ENCODE peak calls at places on chromosomes 16 and 17, in six cellular contexts. Q, W, M, S, H and R are unnamed samples.

GRCh38 chr16:30011505-30012480 is 966 bp upstream of the DOC2A start:
- DNase-seq in Q (peak; percentile 58), S (no peak), M (no peak), W (no peak), H (no peak), R (no peak)

GRCh38 chr17:37824534-37825485 is 80.0 kb upstream of the HNF1B start:
- DNase-seq in M (peak; percentile 14), S (peak; percentile 71), H (peak; percentile 13), W (no peak), Q (no peak), R (peak; percentile 76)

GRCh38 chr17:35651467-35651866 is 64.3 kb downstream of the AP2B1 start:
- DNase-seq in H (no peak), Q (no peak), S (no peak), W (no peak), M (no peak), R (no peak)

GRCh38 chr16:78140818-78141466 is 41.5 kb downstream of the WWOX start:
- DNase-seq in H (no peak), M (no peak), Q (no peak), W (no peak), S (no peak), R (no peak)

GRCh38 chr16:3542601-3543373 is 34.4 kb downstream of the NLRC3 start:
- DNase-seq in W (no peak), S (no peak), M (no peak), Q (no peak), H (no peak), R (no peak)

GRCh38 chr16:90035902-90036301 is 16.6 kb upstream of the DBNDD1 start:
- DNase-seq in W (no peak), H (no peak), Q (peak; percentile 9), M (no peak), S (no peak), R (peak; percentile 58)

GRCh38 chr16:64866026-64866425 is 255.8 kb downstream of the CDH11 start:
- DNase-seq in W (no peak), H (no peak), M (no peak), S (no peak), Q (no peak), R (peak; percentile 15)

GRCh38 chr17:72117748-72118587 is 2.9 kb upstream of the SOX9 start:
- DNase-seq in M (no peak), W (no peak), S (no peak), Q (peak; percentile 78), H (no peak), R (no peak)

GRCh38 chr17:21303441-21304065 is 19.0 kb downstream of the MAP2K3 start:
- DNase-seq in S (no peak), M (no peak), W (no peak), H (no peak), Q (no peak), R (no peak)

GRCh38 chr17:63138713-63139112 is 172.7 kb downstream of the TANC2 start:
- DNase-seq in M (no peak), H (no peak), S (no peak), W (no peak), Q (no peak), R (no peak)

GRCh38 chr17:21452377-21453143 is 76.4 kb downstream of the KCNJ12 start:
- DNase-seq in M (peak; percentile 59), S (peak; percentile 79), Q (peak; percentile 58), H (peak; percentile 73), W (no peak), R (peak; percentile 28)

GRCh38 chr16:54934536-54935410 is 4.1 kb downstream of the IRX5 start:
- DNase-seq in H (peak; percentile 90), S (peak; percentile 10), W (no peak), Q (no peak), M (no peak), R (no peak)
- TF ChIP-seq CTCF in H (no peak), S (no peak), W (peak; percentile 5), Q (no peak), M (no peak), R (peak; percentile 35)

GRCh38 chr16:51133130-51133529 is 17.9 kb downstream of the SALL1 start:
- DNase-seq in Q (no peak), H (no peak), M (no peak), W (no peak), S (no peak), R (no peak)

GRCh38 chr16:51133691-51134090 is 17.4 kb downstream of the SALL1 start:
- DNase-seq in M (no peak), S (no peak), H (no peak), Q (no peak), W (no peak), R (no peak)

GRCh38 chr16:51132484-51132883 is 18.6 kb downstream of the SALL1 start:
- DNase-seq in Q (no peak), H (no peak), S (no peak), W (no peak), M (no peak), R (no peak)

GRCh38 chr16:51134876-51135275 is 16.2 kb downstream of the SALL1 start:
- DNase-seq in H (no peak), Q (peak; percentile 49), M (no peak), S (no peak), W (no peak), R (no peak)

DNA sequence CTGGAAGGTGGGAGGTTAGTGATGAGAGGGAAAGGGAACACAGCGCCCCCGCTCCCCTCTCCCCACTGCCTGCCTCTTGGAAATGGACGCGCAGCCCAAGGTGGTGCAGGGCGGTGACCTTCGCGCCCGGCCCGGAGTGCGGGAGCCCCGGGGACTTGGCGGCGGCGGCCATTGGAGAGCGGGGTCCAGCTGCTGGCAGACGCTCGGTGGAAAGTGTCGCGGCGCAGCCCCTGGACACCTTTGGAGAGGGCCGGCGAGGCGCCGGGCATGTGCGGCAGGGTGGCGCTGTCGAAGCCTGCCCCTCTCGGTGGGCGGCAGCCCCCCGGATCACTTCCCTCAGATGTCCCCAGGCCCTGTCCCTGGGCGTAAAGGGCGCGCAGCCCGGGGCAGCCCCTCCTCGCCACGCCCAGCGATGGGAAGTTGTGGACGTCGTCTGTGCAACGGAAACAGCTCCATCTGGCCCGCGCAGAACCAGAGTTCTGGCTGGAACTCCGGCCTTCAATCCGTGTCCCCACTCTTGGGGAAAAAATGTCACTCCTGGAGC is 16.7 kb downstream of the SALL1 start:
- DNase-seq in M (no peak), S (no peak), W (no peak), Q (peak; percentile 67), H (peak; percentile 30), R (no peak)
- H3K4me3 ChIP-seq in M (no peak overlapping the region), S (peak overlapping the region; percentile 39), W (no peak overlapping the region), Q (no peak overlapping the region), H (peak overlapping the region; percentile 21), R (peak overlapping the region; percentile 27)

GRCh38 chr17:82729479-82730260 is 5.7 kb upstream of the FN3K start:
- DNase-seq in Q (peak; percentile 68), H (no peak), S (no peak), M (no peak), W (no peak), R (no peak)
- TF ChIP-seq CTCF in Q (no peak), H (no peak), S (no peak), M (no peak), W (no peak), R (no peak)

DNA sequence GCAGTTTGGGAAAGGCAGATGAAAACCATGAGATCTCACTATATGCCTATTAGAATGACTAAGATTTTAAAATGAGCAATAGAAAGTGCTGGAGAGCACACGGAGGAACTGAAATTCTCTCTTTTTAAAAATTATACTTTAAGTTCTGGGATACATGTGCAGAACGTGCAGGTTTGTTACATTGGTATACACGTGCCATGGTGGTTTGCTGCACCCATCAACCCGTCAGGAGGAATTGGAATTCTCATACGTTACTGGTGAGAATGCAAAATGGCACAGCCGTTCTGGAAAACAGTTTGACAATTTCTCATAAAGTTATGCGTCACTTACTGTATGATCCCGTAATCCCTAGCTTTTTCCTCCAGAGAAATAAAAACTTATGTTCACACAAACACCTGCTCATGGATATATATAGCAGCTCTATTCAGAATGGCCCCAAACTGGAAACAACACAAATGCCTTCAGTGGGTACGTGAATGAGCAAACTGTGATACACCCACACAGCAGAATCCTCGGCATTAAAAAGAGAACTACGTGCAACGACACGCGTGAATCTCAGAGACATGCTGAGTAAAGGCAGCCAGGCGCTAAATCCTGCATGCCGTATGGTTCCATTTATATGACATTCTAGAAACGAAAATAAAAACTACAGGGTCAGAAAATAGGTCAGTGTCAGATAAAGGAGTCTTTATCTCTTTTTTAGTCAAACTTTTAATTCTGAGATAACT is 11.8 kb downstream of the PIK3R6 start:
- DNase-seq in H (no peak), S (no peak), W (no peak), Q (no peak), M (no peak), R (no peak)
- H3K4me3 ChIP-seq in H (no peak overlapping the region), S (no peak overlapping the region), W (no peak overlapping the region), Q (no peak overlapping the region), M (no peak overlapping the region), R (no peak overlapping the region)

DNA sequence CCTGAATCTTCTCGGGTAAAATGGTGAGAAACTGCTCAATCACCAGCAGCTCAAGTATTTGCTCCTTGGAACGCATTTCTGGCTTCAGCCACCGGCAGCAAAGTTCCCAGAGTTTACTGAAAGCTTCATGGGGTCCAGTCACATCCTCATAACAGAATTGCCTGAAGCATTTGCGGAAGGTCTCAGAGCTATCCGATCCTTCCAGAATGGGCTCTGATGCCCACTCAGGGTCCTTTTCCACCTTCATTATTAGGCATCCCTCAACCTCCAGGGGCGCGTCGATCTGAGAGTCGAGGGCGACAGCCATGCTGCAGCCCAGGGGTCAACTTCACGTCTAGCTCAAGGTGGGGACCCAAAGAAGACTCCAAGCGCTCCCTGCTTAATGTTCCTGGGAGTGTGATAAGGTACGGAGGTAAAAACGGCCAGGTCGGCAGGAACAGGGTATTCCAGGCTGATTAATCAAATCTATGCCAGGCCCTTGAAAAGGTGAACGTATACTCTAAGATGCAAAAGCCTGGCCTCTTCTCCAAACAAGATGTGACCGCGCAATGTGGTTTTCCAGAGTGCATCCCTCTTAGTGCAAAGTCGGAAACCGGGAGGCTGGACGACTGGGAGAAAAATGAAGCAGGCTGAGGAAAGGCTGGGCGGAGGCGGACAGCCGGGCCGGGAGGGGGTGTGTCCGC is 683 bp downstream of the ZKSCAN2 start:
- DNase-seq in S (peak; percentile 16), H (peak; percentile 44), M (peak; percentile 4), Q (no peak), W (no peak), R (no peak)
- TF ChIP-seq CTCF in S (peak; percentile 34), H (peak; percentile 14), M (no peak), Q (no peak), W (no peak), R (no peak)

GRCh38 chr17:4365103-4365627 is 1.3 kb downstream of the UBE2G1 start:
- DNase-seq in M (peak; percentile 94), W (peak; percentile 65), H (peak; percentile 92), Q (peak; percentile 97), S (peak; percentile 92), R (peak; percentile 69)
- H3K4me3 ChIP-seq in M (peak overlapping the region; percentile 76), W (peak overlapping the region; percentile 100), H (peak overlapping the region; percentile 75), Q (peak overlapping the region; percentile 99), S (peak overlapping the region; percentile 82), R (peak overlapping the region; percentile 90)